ENCODE peak calls at places on chromosomes 16 and 17, in six cellular contexts. One of them, this sample, is unnamed. For H3K36me3, the result is how much of the 10 kb centered on the place peaks cover.

GRCh38 chr17:41734139-41734948 is at the start of gene HAP1:
- DNase-seq in mammary epithelial cell: peak
- DNase-seq in psoas muscle: no peak
- DNase-seq in mesendoderm: peak
- DNase-seq in CD8-positive, alpha-beta memory T cell: no peak
- DNase-seq in lower lobe of right lung: no peak
- DNase-seq in this sample: peak

GRCh38 chr17:76419576-76420245 is 33.2 kb downstream of the UBE2O start:
- DNase-seq in mammary epithelial cell: no peak
- DNase-seq in psoas muscle: no peak
- DNase-seq in mesendoderm: no peak
- DNase-seq in CD8-positive, alpha-beta memory T cell: no peak
- DNase-seq in lower lobe of right lung: no peak
- DNase-seq in this sample: no peak

GRCh38 chr16:75921281-75921680 is 195.0 kb upstream of the CPHXL start:
- DNase-seq in mammary epithelial cell: no peak
- DNase-seq in psoas muscle: no peak
- DNase-seq in mesendoderm: no peak
- DNase-seq in CD8-positive, alpha-beta memory T cell: no peak
- DNase-seq in lower lobe of right lung: no peak
- DNase-seq in this sample: no peak

GRCh38 chr16:66133641-66134402 is 232.7 kb upstream of the CDH5 start:
- DNase-seq in mammary epithelial cell: no peak
- DNase-seq in psoas muscle: no peak
- DNase-seq in mesendoderm: no peak
- DNase-seq in CD8-positive, alpha-beta memory T cell: no peak
- DNase-seq in lower lobe of right lung: no peak
- DNase-seq in this sample: no peak

GRCh38 chr16:2177561-2177960 is 18.8 kb downstream of the CASKIN1 start:
- DNase-seq in mammary epithelial cell: no peak
- DNase-seq in psoas muscle: no peak
- DNase-seq in mesendoderm: no peak
- DNase-seq in CD8-positive, alpha-beta memory T cell: no peak
- DNase-seq in lower lobe of right lung: no peak
- DNase-seq in this sample: no peak

GRCh38 chr17:35809855-35810461 is 674 bp downstream of the TAF15 start:
- DNase-seq in mammary epithelial cell: peak
- DNase-seq in psoas muscle: no peak
- DNase-seq in mesendoderm: no peak
- DNase-seq in CD8-positive, alpha-beta memory T cell: no peak
- DNase-seq in lower lobe of right lung: no peak
- DNase-seq in this sample: no peak

GRCh38 chr16:30903596-30903995 is 7.2 kb downstream of the CTF1 start:
- DNase-seq in mammary epithelial cell: no peak
- DNase-seq in psoas muscle: no peak
- DNase-seq in mesendoderm: peak
- DNase-seq in CD8-positive, alpha-beta memory T cell: no peak
- DNase-seq in lower lobe of right lung: peak
- DNase-seq in this sample: peak

GRCh38 chr16:47612711-47613110 is 151.6 kb downstream of the PHKB start:
- DNase-seq in mammary epithelial cell: peak
- DNase-seq in psoas muscle: no peak
- DNase-seq in mesendoderm: no peak
- DNase-seq in CD8-positive, alpha-beta memory T cell: no peak
- DNase-seq in lower lobe of right lung: no peak
- DNase-seq in this sample: no peak

GRCh38 chr16:67526149-67526732 is 2.4 kb upstream of the RIPOR1 start:
- DNase-seq in mammary epithelial cell: peak
- DNase-seq in psoas muscle: no peak
- DNase-seq in mesendoderm: peak
- DNase-seq in CD8-positive, alpha-beta memory T cell: no peak
- DNase-seq in lower lobe of right lung: no peak
- DNase-seq in this sample: no peak

GRCh38 chr17:29407856-29408255 is 17.7 kb downstream of the TAOK1 start:
- DNase-seq in mammary epithelial cell: no peak
- DNase-seq in psoas muscle: no peak
- DNase-seq in mesendoderm: no peak
- DNase-seq in CD8-positive, alpha-beta memory T cell: no peak
- DNase-seq in lower lobe of right lung: no peak
- DNase-seq in this sample: peak

GRCh38 chr16:50244504-50245416 is 21.6 kb upstream of the ADCY7 start:
- DNase-seq in mammary epithelial cell: no peak
- DNase-seq in psoas muscle: no peak
- DNase-seq in mesendoderm: peak
- DNase-seq in CD8-positive, alpha-beta memory T cell: no peak
- DNase-seq in lower lobe of right lung: no peak
- DNase-seq in this sample: no peak

GRCh38 chr16:88763502-88764053 is 21.4 kb downstream of the PIEZO1 start:
- DNase-seq in mammary epithelial cell: no peak
- DNase-seq in psoas muscle: no peak
- DNase-seq in mesendoderm: peak
- DNase-seq in CD8-positive, alpha-beta memory T cell: no peak
- DNase-seq in lower lobe of right lung: peak
- DNase-seq in this sample: no peak

GRCh38 chr16:27600386-27600785 is 50.4 kb downstream of the KATNIP start:
- DNase-seq in mammary epithelial cell: no peak
- DNase-seq in psoas muscle: no peak
- DNase-seq in mesendoderm: peak
- DNase-seq in CD8-positive, alpha-beta memory T cell: no peak
- DNase-seq in lower lobe of right lung: no peak
- DNase-seq in this sample: no peak

GRCh38 chr16:87784812-87785211 is 19.0 kb upstream of the KLHDC4 start:
- DNase-seq in mammary epithelial cell: no peak
- DNase-seq in psoas muscle: no peak
- DNase-seq in mesendoderm: peak
- DNase-seq in CD8-positive, alpha-beta memory T cell: no peak
- DNase-seq in lower lobe of right lung: no peak
- DNase-seq in this sample: no peak

GRCh38 chr16:29806641-29807425 is 504 bp downstream of the MAZ start:
- DNase-seq in mammary epithelial cell: peak
- DNase-seq in psoas muscle: peak
- DNase-seq in mesendoderm: peak
- DNase-seq in CD8-positive, alpha-beta memory T cell: peak
- DNase-seq in lower lobe of right lung: peak
- DNase-seq in this sample: peak

GRCh38 chr17:42573095-42573494 is 4.4 kb downstream of the PSMC3IP start:
- DNase-seq in mammary epithelial cell: no peak
- DNase-seq in psoas muscle: no peak
- DNase-seq in mesendoderm: no peak
- DNase-seq in CD8-positive, alpha-beta memory T cell: no peak
- DNase-seq in lower lobe of right lung: no peak
- DNase-seq in this sample: no peak

GRCh38 chr16:30659507-30660423 is 1.5 kb downstream of the FBRS start:
- DNase-seq in mammary epithelial cell: peak
- DNase-seq in psoas muscle: peak
- DNase-seq in mesendoderm: peak
- DNase-seq in CD8-positive, alpha-beta memory T cell: peak
- DNase-seq in lower lobe of right lung: no peak
- DNase-seq in this sample: peak

GRCh38 chr16:57473906-57474305 is 11.4 kb downstream of the POLR2C start:
- DNase-seq in mammary epithelial cell: no peak
- DNase-seq in psoas muscle: peak
- DNase-seq in mesendoderm: no peak
- DNase-seq in CD8-positive, alpha-beta memory T cell: no peak
- DNase-seq in lower lobe of right lung: no peak
- DNase-seq in this sample: no peak

GRCh38 chr17:34443832-34444469 is 80.9 kb upstream of the CCL1 start:
- DNase-seq in mammary epithelial cell: no peak
- DNase-seq in psoas muscle: no peak
- DNase-seq in mesendoderm: peak
- DNase-seq in CD8-positive, alpha-beta memory T cell: no peak
- DNase-seq in lower lobe of right lung: no peak
- DNase-seq in this sample: no peak

GRCh38 chr16:27242398-27242797 is 26.2 kb downstream of the NSMCE1 start:
- DNase-seq in mammary epithelial cell: no peak
- DNase-seq in psoas muscle: no peak
- DNase-seq in mesendoderm: no peak
- DNase-seq in CD8-positive, alpha-beta memory T cell: no peak
- DNase-seq in lower lobe of right lung: no peak
- DNase-seq in this sample: no peak

GRCh38 chr16:14050297-14051027 is 20.7 kb upstream of the MRTFB start:
- DNase-seq in mammary epithelial cell: peak
- DNase-seq in psoas muscle: no peak
- DNase-seq in mesendoderm: peak
- DNase-seq in CD8-positive, alpha-beta memory T cell: no peak
- DNase-seq in lower lobe of right lung: no peak
- DNase-seq in this sample: no peak

GRCh38 chr16:81456523-81457325 is 12.1 kb downstream of the CMIP start:
- DNase-seq in mammary epithelial cell: no peak
- DNase-seq in psoas muscle: no peak
- DNase-seq in mesendoderm: no peak
- DNase-seq in CD8-positive, alpha-beta memory T cell: no peak
- DNase-seq in lower lobe of right lung: peak
- DNase-seq in this sample: no peak

GRCh38 chr17:47692895-47693666 is 880 bp upstream of the TBKBP1 start:
- DNase-seq in mammary epithelial cell: no peak
- DNase-seq in psoas muscle: no peak
- DNase-seq in mesendoderm: peak
- DNase-seq in CD8-positive, alpha-beta memory T cell: no peak
- DNase-seq in lower lobe of right lung: no peak
- DNase-seq in this sample: no peak

GRCh38 chr16:89598199-89598598 is 15.2 kb upstream of the DPEP1 start:
- DNase-seq in mammary epithelial cell: no peak
- DNase-seq in psoas muscle: no peak
- DNase-seq in mesendoderm: peak
- DNase-seq in CD8-positive, alpha-beta memory T cell: no peak
- DNase-seq in lower lobe of right lung: no peak
- DNase-seq in this sample: peak

GRCh38 chr17:2192367-2193028 is 111.1 kb downstream of the SMG6 start:
- DNase-seq in mammary epithelial cell: peak
- DNase-seq in psoas muscle: no peak
- DNase-seq in mesendoderm: peak
- DNase-seq in CD8-positive, alpha-beta memory T cell: peak
- DNase-seq in lower lobe of right lung: no peak
- DNase-seq in this sample: peak

GRCh38 chr17:8881606-8882005 is 14.1 kb upstream of the PIK3R6 start:
- DNase-seq in mammary epithelial cell: no peak
- DNase-seq in psoas muscle: no peak
- DNase-seq in mesendoderm: no peak
- DNase-seq in CD8-positive, alpha-beta memory T cell: no peak
- DNase-seq in lower lobe of right lung: no peak
- DNase-seq in this sample: no peak

GRCh38 chr16:87236516-87237115 is 80.6 kb downstream of the C16orf95 start:
- DNase-seq in mammary epithelial cell: no peak
- DNase-seq in psoas muscle: no peak
- DNase-seq in mesendoderm: no peak
- DNase-seq in CD8-positive, alpha-beta memory T cell: no peak
- DNase-seq in lower lobe of right lung: no peak
- DNase-seq in this sample: no peak

GRCh38 chr17:74943808-74944522 is 8.3 kb downstream of the OTOP3 start:
- DNase-seq in mammary epithelial cell: peak
- DNase-seq in psoas muscle: no peak
- DNase-seq in mesendoderm: no peak
- DNase-seq in CD8-positive, alpha-beta memory T cell: no peak
- DNase-seq in lower lobe of right lung: no peak
- DNase-seq in this sample: no peak

GRCh38 chr17:61309857-61310256 is 89.8 kb upstream of the TBX2 start:
- DNase-seq in mammary epithelial cell: peak
- DNase-seq in psoas muscle: no peak
- DNase-seq in mesendoderm: no peak
- DNase-seq in CD8-positive, alpha-beta memory T cell: no peak
- DNase-seq in lower lobe of right lung: no peak
- DNase-seq in this sample: no peak

GRCh38 chr17:81386646-81387234 is 8.5 kb upstream of the BAHCC1 start:
- DNase-seq in mammary epithelial cell: no peak
- DNase-seq in psoas muscle: peak
- DNase-seq in mesendoderm: no peak
- DNase-seq in CD8-positive, alpha-beta memory T cell: no peak
- DNase-seq in lower lobe of right lung: peak
- DNase-seq in this sample: no peak

GRCh38 chr17:37833237-37833859 is 88.5 kb upstream of the HNF1B start:
- DNase-seq in mammary epithelial cell: no peak
- DNase-seq in psoas muscle: no peak
- DNase-seq in mesendoderm: no peak
- DNase-seq in CD8-positive, alpha-beta memory T cell: no peak
- DNase-seq in lower lobe of right lung: no peak
- DNase-seq in this sample: no peak

DNA sequence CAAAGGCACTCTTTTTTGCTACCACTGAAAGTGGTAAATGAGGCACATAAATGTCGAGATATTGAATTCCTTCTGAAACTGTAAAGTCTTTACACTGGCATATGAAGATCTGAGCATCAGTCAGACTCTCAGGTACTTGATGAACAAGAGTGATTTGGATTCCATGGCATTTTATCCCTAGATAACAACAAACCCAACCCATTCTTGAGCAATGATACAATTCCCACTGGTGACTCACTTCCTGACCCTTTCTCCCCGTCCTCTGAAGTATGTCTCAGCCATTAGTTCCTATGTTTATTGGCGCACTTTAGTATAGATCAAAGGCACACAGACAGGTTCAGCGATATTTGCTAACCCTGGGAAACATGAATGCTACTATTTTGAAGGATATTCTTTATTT is 147.0 kb upstream of the RBFOX1 start:
- DNase-seq in mammary epithelial cell: peak
- DNase-seq in psoas muscle: no peak
- DNase-seq in mesendoderm: peak
- DNase-seq in CD8-positive, alpha-beta memory T cell: no peak
- DNase-seq in lower lobe of right lung: no peak
- DNase-seq in this sample: no peak
- H3K4me3 ChIP-seq in mammary epithelial cell: no peak
- H3K4me3 ChIP-seq in psoas muscle: no peak
- H3K4me3 ChIP-seq in mesendoderm: no peak
- H3K4me3 ChIP-seq in CD8-positive, alpha-beta memory T cell: no peak
- H3K4me3 ChIP-seq in lower lobe of right lung: no peak
- H3K4me3 ChIP-seq in this sample: no peak

DNA sequence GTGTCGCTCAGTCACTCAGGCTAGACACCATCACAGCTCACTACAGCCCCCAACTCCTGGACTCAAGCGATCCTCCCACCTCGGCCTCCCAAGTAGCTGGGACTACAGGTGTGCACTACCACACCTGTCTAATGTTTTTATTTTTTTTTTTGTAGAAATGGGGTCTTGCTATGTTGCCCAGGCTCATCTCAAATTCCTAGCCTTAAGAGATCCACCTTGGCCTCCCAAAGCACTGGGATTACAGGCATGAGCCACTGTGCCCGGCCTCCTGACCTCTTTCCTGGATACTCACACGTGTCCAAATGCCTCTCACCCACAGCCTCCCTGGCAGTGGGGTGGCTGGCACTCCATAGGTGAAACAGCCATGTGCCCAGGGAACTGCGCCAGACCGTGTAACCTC is 17.5 kb downstream of the CAMKK1 start:
- DNase-seq in mammary epithelial cell: no peak
- DNase-seq in psoas muscle: no peak
- DNase-seq in mesendoderm: no peak
- DNase-seq in CD8-positive, alpha-beta memory T cell: no peak
- DNase-seq in lower lobe of right lung: no peak
- DNase-seq in this sample: no peak
- H3K36me3 ChIP-seq in mammary epithelial cell: under half
- H3K36me3 ChIP-seq in psoas muscle: under half
- H3K36me3 ChIP-seq in mesendoderm: under half
- H3K36me3 ChIP-seq in CD8-positive, alpha-beta memory T cell: under half
- H3K36me3 ChIP-seq in lower lobe of right lung: under half
- H3K36me3 ChIP-seq in this sample: under half

GRCh38 chr17:77456271-77456950 is 315.6 kb downstream of the SEC14L1 start:
- DNase-seq in mammary epithelial cell: no peak
- DNase-seq in psoas muscle: no peak
- DNase-seq in mesendoderm: no peak
- DNase-seq in CD8-positive, alpha-beta memory T cell: no peak
- DNase-seq in lower lobe of right lung: no peak
- DNase-seq in this sample: no peak
- H3K4me3 ChIP-seq in mammary epithelial cell: no peak
- H3K4me3 ChIP-seq in psoas muscle: no peak
- H3K4me3 ChIP-seq in mesendoderm: no peak
- H3K4me3 ChIP-seq in CD8-positive, alpha-beta memory T cell: peak
- H3K4me3 ChIP-seq in lower lobe of right lung: peak
- H3K4me3 ChIP-seq in this sample: no peak

GRCh38 chr16:10753670-10754069 is 10.0 kb downstream of the NUBP1 start:
- DNase-seq in mammary epithelial cell: no peak
- DNase-seq in psoas muscle: no peak
- DNase-seq in mesendoderm: no peak
- DNase-seq in CD8-positive, alpha-beta memory T cell: no peak
- DNase-seq in lower lobe of right lung: no peak
- DNase-seq in this sample: no peak
- H3K36me3 ChIP-seq in mammary epithelial cell: under half
- H3K36me3 ChIP-seq in psoas muscle: under half
- H3K36me3 ChIP-seq in mesendoderm: under half
- H3K36me3 ChIP-seq in CD8-positive, alpha-beta memory T cell: under half
- H3K36me3 ChIP-seq in lower lobe of right lung: half or more
- H3K36me3 ChIP-seq in this sample: under half